ENCODE peak calls at places on chromosomes 3 and 15, in seven cellular contexts. F, X, M, H, S, B and G are unnamed samples.

GRCh38 chr3:56783644-56784451 is 17.9 kb downstream of the ARHGEF3 start:
- DNase-seq in X (peak), M (peak), B (no peak), F (no peak), H (peak), S (no peak), G (no peak)

GRCh38 chr15:68644088-68644904 is 65.5 kb downstream of the CORO2B start:
- DNase-seq in X (peak), M (no peak), S (no peak), B (peak), H (no peak), F (no peak), G (no peak)

GRCh38 chr3:194281766-194282165 is 69.4 kb downstream of the CPN2 start:
- DNase-seq in X (no peak), H (no peak), F (peak), M (no peak), S (peak), B (no peak), G (no peak)

GRCh38 chr3:79085166-79085565 is 682.6 kb downstream of the ROBO1 start:
- DNase-seq in H (no peak), S (no peak), F (no peak), X (no peak), B (no peak), M (no peak), G (no peak)

GRCh38 chr15:71476823-71477222 is 333.5 kb upstream of the NR2E3 start:
- DNase-seq in S (no peak), H (no peak), F (no peak), B (no peak), X (no peak), M (no peak), G (no peak)

GRCh38 chr15:81859737-81860516 is 185.9 kb downstream of the MEX3B start:
- DNase-seq in M (no peak), B (no peak), X (no peak), F (no peak), S (no peak), H (no peak), G (no peak)

GRCh38 chr15:90686435-90687218 is 30.5 kb upstream of the BLM start:
- DNase-seq in B (no peak), H (no peak), S (no peak), X (no peak), F (no peak), M (peak), G (no peak)

GRCh38 chr3:185744997-185745843 is 79.6 kb downstream of the IGF2BP2 start:
- DNase-seq in B (no peak), H (no peak), S (no peak), F (no peak), X (peak), M (peak), G (peak)

GRCh38 chr15:36323607-36324006 is 255.8 kb upstream of the CDIN1 start:
- DNase-seq in F (no peak), M (no peak), S (no peak), X (peak), B (no peak), H (no peak), G (no peak)

GRCh38 chr3:124986153-124987143 is 51.9 kb upstream of the MUC13 start:
- DNase-seq in X (peak), S (no peak), M (no peak), B (no peak), F (peak), H (no peak), G (peak)

GRCh38 chr3:45991341-45991740 is 4.3 kb downstream of the FYCO1 start:
- DNase-seq in M (no peak), B (no peak), H (no peak), F (no peak), X (no peak), S (no peak), G (no peak)

GRCh38 chr3:144295619-144296018 is 324.0 kb downstream of the DIPK2A start:
- DNase-seq in X (no peak), M (no peak), F (no peak), S (no peak), B (no peak), H (no peak), G (no peak)

GRCh38 chr3:126355777-126356372 is 1.3 kb downstream of the KLF15 start:
- DNase-seq in M (no peak), H (peak), X (peak), B (peak), F (peak), S (peak), G (peak)

GRCh38 chr3:45104715-45105711 is 41.2 kb downstream of the CDCP1 start:
- DNase-seq in X (peak), H (no peak), S (no peak), B (no peak), M (peak), F (no peak), G (no peak)

GRCh38 chr15:90557651-90558084 is 27.9 kb downstream of the CRTC3 start:
- DNase-seq in M (no peak), S (no peak), F (no peak), H (peak), X (no peak), B (peak), G (no peak)

GRCh38 chr3:80806673-80807072 is 954.8 kb downstream of the GBE1 start:
- DNase-seq in B (no peak), H (no peak), F (no peak), M (no peak), X (no peak), S (no peak), G (no peak)

GRCh38 chr15:94582368-94582767 is 351.0 kb downstream of the MCTP2 start:
- DNase-seq in S (peak), X (no peak), B (no peak), F (peak), H (peak), M (peak), G (peak)
- TF ChIP-seq CTCF in S (peak), X (no peak), B (no peak), F (no peak), H (no peak), M (peak), G (no peak)

GRCh38 chr3:196525141-196525540 is 10.0 kb upstream of the SMCO1 start:
- DNase-seq in S (no peak), B (no peak), X (no peak), H (no peak), M (no peak), F (no peak), G (no peak)

GRCh38 chr3:196519738-196520122 is 4.6 kb upstream of the SMCO1 start:
- DNase-seq in H (no peak), B (no peak), S (no peak), X (peak), F (no peak), M (peak), G (no peak)

GRCh38 chr3:196523841-196524240 is 8.7 kb upstream of the SMCO1 start:
- DNase-seq in B (no peak), X (no peak), S (no peak), F (no peak), H (no peak), M (no peak), G (no peak)

GRCh38 chr3:196528639-196529233 is 13.6 kb upstream of the SMCO1 start:
- DNase-seq in F (peak), X (peak), B (peak), H (peak), M (peak), S (peak), G (peak)

DNA sequence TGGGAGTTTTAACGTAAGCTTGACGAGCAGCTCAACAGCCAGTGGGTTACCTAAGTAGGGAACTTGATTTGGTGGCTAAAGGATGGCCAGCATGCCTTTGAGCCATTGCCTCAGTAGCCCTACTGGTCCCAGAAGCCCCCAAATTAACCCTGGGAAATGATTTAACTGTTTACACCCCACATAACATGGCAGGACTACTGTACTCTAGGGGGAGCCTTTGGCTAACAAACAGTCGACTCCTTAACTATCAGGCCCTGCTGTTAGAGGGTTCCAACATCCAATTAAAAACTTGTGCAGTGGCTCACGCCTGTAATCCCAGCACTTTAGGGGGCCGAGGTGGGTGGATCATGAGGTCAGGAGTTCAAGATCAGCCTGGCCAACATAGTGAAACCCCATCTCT is 9.4 kb upstream of the SMCO1 start:
- DNase-seq in F (no peak), S (no peak), H (no peak), M (peak), B (no peak), X (no peak), G (no peak)
- TF ChIP-seq CTCF in F (no peak), S (peak), H (no peak), M (peak), B (no peak), X (peak), G (no peak)

GRCh38 chr15:41773332-41773728 is 954 bp upstream of the MAPKBP1 start:
- DNase-seq in X (no peak), B (no peak), H (no peak), M (peak), S (no peak), F (no peak), G (no peak)
- TF ChIP-seq CTCF in X (no peak), B (no peak), H (no peak), M (no peak), S (no peak), F (no peak), G (no peak)

DNA sequence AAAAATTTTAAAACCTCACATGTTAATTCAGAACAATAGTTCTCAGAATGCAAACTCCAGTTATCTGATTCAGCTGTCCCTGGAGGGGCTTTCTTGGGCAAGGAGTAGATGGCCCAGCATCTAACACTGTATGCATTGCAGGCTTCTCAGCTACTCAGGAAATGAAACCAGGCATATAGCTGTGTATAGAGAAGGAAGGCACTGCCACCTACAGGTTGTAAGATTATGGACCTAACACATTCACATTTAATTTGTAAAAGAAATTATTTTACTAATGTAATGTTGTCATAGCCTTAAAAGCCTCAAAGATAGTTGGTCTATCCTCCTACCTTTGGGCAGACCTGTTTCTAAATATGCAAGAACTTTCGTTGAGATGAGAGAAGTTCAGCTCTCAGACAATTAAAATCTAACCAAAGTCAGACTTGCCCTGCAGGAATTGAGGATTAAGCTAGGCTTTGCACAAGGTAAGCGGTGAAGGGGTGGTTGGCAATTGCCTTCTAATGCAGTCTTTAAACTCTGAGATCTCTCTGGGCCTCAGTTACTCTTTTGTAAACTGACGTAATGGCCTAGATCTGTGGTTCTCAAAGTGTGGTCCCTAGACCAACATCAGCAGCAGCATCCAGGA is 132.8 kb upstream of the SLC24A5 start:
- DNase-seq in B (no peak), H (no peak), F (no peak), X (peak), S (no peak), M (peak), G (peak)
- TF ChIP-seq CTCF in B (peak), H (peak), F (no peak), X (peak), S (peak), M (peak), G (peak)

DNA sequence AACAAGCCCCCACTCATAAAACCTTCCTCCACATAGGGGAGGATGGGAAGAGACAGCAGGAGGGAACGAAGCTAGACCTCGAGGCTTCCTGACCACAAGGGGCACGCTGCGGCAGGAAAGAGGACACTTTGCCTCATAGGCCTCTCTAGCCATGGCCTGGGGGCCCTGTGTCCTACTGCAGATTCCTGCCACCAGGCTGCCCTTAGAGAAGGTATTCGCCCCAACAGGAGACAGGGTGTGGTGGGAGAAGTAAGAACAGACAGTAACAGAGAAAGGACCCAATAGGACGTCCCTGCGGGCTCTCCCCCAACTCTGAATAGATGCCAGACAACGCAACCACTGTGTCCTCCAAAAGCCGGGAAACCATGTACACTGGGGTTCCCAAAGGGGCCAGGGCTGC is 36.8 kb downstream of the ADCY5 start:
- DNase-seq in H (no peak), M (no peak), B (no peak), X (no peak), S (peak), F (peak), G (no peak)
- TF ChIP-seq CTCF in H (no peak), M (no peak), B (peak), X (no peak), S (peak), F (no peak), G (no peak)

GRCh38 chr3:33442190-33442589 is 2.0 kb upstream of the UBP1 start:
- DNase-seq in H (no peak), X (no peak), S (no peak), F (no peak), B (no peak), M (no peak), G (no peak)

GRCh38 chr3:33453331-33453761 is 13.1 kb upstream of the UBP1 start:
- DNase-seq in F (no peak), H (no peak), X (no peak), M (no peak), S (no peak), B (no peak), G (no peak)

DNA sequence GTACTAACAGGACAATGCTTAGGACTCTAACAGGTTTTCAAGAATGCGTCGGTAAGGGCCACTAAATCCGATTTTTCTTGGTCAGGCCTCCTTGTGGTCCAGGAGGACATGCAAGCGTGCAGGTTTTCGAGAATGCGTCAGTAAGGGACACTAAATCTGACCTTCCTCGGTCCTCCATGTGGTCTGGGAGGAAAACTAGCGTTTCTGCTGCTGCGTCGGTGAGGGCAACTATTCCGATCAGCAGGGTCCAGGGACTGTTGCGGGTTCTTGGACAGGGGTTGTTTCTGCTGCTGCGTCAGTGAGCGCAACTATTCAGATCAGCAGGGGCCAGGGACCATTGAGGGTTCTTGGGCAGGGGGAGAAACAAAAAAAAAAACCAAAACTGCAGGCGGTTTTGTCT is 7.8 kb upstream of the UBP1 start:
- DNase-seq in S (no peak), H (no peak), X (no peak), F (peak), M (no peak), B (no peak), G (no peak)
- TF ChIP-seq CTCF in S (no peak), H (no peak), X (no peak), F (no peak), M (no peak), B (no peak), G (no peak)

GRCh38 chr3:31361391-31362273 is 171.1 kb upstream of the STT3B start:
- DNase-seq in H (no peak), M (no peak), F (no peak), X (peak), B (no peak), S (no peak), G (no peak)

GRCh38 chr3:31364188-31364587 is 168.5 kb upstream of the STT3B start:
- DNase-seq in S (no peak), B (no peak), X (no peak), F (no peak), H (no peak), M (no peak), G (no peak)

GRCh38 chr3:31369637-31370036 is 163.1 kb upstream of the STT3B start:
- DNase-seq in X (no peak), M (no peak), B (no peak), S (no peak), F (no peak), H (no peak), G (no peak)

GRCh38 chr3:31370093-31370666 is 162.5 kb upstream of the STT3B start:
- DNase-seq in F (no peak), B (no peak), M (no peak), H (no peak), X (no peak), S (no peak), G (no peak)

DNA sequence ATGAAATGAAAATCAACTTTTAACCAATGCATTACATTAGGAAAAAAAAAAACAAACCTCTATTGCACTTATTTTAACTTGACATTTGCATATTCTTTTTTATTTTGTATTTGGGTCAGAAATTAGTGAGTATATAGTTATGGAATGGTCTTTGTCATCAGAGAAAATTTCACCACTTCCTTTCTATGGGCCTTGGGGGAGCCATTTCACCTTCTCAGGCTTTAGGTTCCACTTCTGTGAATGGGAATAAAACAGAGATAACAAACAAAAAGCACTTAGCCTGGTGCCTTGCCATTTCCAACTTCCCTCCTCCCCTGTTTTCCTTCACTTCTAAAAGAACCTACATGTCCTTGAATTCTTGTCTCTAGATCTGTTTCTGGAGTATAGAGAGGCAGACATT is 168.0 kb upstream of the STT3B start:
- DNase-seq in S (no peak), B (no peak), X (peak), F (no peak), M (peak), H (no peak), G (no peak)
- TF ChIP-seq CTCF in S (no peak), B (no peak), X (peak), F (no peak), M (no peak), H (no peak), G (no peak)

GRCh38 chr15:60907233-60907947 is 321.7 kb downstream of the RORA start:
- DNase-seq in B (no peak), X (no peak), H (no peak), S (no peak), F (no peak), M (no peak), G (no peak)

GRCh38 chr15:60906275-60906674 is 322.8 kb downstream of the RORA start:
- DNase-seq in X (no peak), S (no peak), F (no peak), H (no peak), M (no peak), B (no peak), G (no peak)

GRCh38 chr15:60903221-60903620 is 325.9 kb downstream of the RORA start:
- DNase-seq in M (no peak), F (no peak), X (no peak), H (no peak), S (no peak), B (no peak), G (no peak)

GRCh38 chr15:60908888-60909287 is 320.2 kb downstream of the RORA start:
- DNase-seq in H (no peak), F (no peak), M (no peak), B (no peak), X (no peak), S (no peak), G (no peak)

GRCh38 chr15:60905587-60905986 is 323.5 kb downstream of the RORA start:
- DNase-seq in H (no peak), M (no peak), B (no peak), X (no peak), F (peak), S (peak), G (no peak)
- TF ChIP-seq CTCF in H (no peak), M (no peak), B (no peak), X (no peak), F (no peak), S (peak), G (no peak)

GRCh38 chr3:184335661-184336483 is 1.5 kb upstream of the FAM131A start:
- DNase-seq in S (peak), F (peak), X (peak), B (peak), M (peak), H (peak), G (peak)
- TF ChIP-seq CTCF in S (peak), F (no peak), X (no peak), B (peak), M (no peak), H (no peak), G (no peak)

GRCh38 chr3:111299070-111299672 is 227.6 kb downstream of the NECTIN3 start:
- DNase-seq in B (no peak), F (no peak), S (no peak), X (peak), M (no peak), H (no peak), G (no peak)
- TF ChIP-seq CTCF in B (no peak), F (no peak), S (peak), X (peak), M (no peak), H (no peak), G (no peak)